ENCODE peak calls at places on chromosomes 5 and 9, in seven cellular contexts. Y, I, Q, V, H, M and C are unnamed samples.

GRCh38 chr5:135461752-135462151 is 9.6 kb upstream of the TIFAB start:
- DNase-seq in Y (no peak), I (no peak), Q (no peak), V (no peak), H (no peak), M (no peak), C (no peak)

GRCh38 chr5:127666043-127666716 is 17.3 kb downstream of the CTXN3 start:
- DNase-seq in Y (no peak), I (no peak), Q (no peak), V (no peak), H (no peak), M (peak; percentile 51), C (no peak)

GRCh38 chr5:81239613-81240012 is 6.5 kb downstream of the CKMT2 start:
- DNase-seq in Y (no peak), I (no peak), Q (no peak), V (no peak), H (no peak), M (peak; percentile 21), C (no peak)

GRCh38 chr5:67338416-67338815 is 141.8 kb upstream of the CD180 start:
- DNase-seq in Y (no peak), I (no peak), Q (no peak), V (no peak), H (no peak), M (peak; percentile 28), C (no peak)

GRCh38 chr5:66959668-66960067 is 236.9 kb downstream of the CD180 start:
- DNase-seq in Y (no peak), I (no peak), Q (no peak), V (peak; percentile 5), H (no peak), M (peak; percentile 44), C (no peak)

GRCh38 chr5:9288234-9288633 is 257.6 kb downstream of the SEMA5A start:
- DNase-seq in Y (no peak), I (peak; percentile 5), Q (no peak), V (no peak), H (peak; percentile 76), M (no peak), C (no peak)

GRCh38 chr9:132769895-132770774 is 99.9 kb downstream of the GTF3C4 start:
- DNase-seq in Y (peak; percentile 53), I (peak; percentile 94), Q (peak; percentile 75), V (peak; percentile 35), H (peak; percentile 90), M (peak; percentile 72), C (peak; percentile 82)

GRCh38 chr9:88303785-88304495 is 84.3 kb upstream of the SPIN1 start:
- DNase-seq in Y (no peak), I (no peak), Q (no peak), V (peak; percentile 33), H (no peak), M (peak; percentile 33), C (no peak)

GRCh38 chr9:97067490-97067889 is 28.5 kb upstream of the CTSV start:
- DNase-seq in Y (no peak), I (no peak), Q (no peak), V (no peak), H (no peak), M (no peak), C (no peak)

GRCh38 chr9:86407022-86407421 is 52.8 kb upstream of the TUT7 start:
- DNase-seq in Y (no peak), I (no peak), Q (peak; percentile 94), V (peak; percentile 49), H (peak; percentile 61), M (peak; percentile 79), C (no peak)
- H3K4me3 ChIP-seq in Y (no peak overlapping the region), I (no peak overlapping the region), Q (no peak overlapping the region), V (no peak overlapping the region), H (no peak overlapping the region), M (no peak overlapping the region), C (no peak overlapping the region)

GRCh38 chr5:37704406-37704805 is 135.4 kb downstream of the GDNF start:
- DNase-seq in Y (no peak), I (no peak), Q (no peak), V (no peak), H (no peak), M (no peak), C (no peak)

GRCh38 chr5:37703841-37704241 is 136.0 kb downstream of the GDNF start:
- DNase-seq in Y (no peak), I (no peak), Q (no peak), V (no peak), H (no peak), M (no peak), C (no peak)

GRCh38 chr5:37710965-37711364 is 128.9 kb downstream of the GDNF start:
- DNase-seq in Y (no peak), I (no peak), Q (no peak), V (no peak), H (no peak), M (no peak), C (peak; percentile 10)

GRCh38 chr5:37712750-37713149 is 127.1 kb downstream of the GDNF start:
- DNase-seq in Y (no peak), I (no peak), Q (no peak), V (no peak), H (no peak), M (no peak), C (no peak)

DNA sequence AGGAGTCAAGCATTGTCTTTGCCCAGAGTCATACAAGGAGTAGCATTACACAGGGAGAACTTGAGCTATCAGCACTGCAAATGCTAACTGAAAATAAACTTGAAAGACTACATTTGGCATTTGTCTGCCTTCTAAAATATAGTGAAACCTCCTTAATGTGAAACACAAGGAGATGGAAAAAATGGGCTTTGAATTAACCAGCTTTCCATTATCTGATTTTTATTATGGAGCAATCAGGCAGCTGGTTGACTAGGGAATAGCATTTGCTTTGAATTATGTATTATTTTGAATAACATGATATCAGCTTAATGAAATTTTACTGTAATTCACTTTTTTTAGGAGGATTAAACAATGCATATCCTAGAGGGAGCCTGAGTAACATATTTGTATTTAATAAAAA is 130.8 kb downstream of the GDNF start:
- DNase-seq in Y (no peak), I (no peak), Q (no peak), V (no peak), H (no peak), M (no peak), C (no peak)
- H3K4me3 ChIP-seq in Y (no peak overlapping the region), I (no peak overlapping the region), Q (no peak overlapping the region), V (no peak overlapping the region), H (no peak overlapping the region), M (no peak overlapping the region), C (no peak overlapping the region)

GRCh38 chr9:134544388-134545212 is 97.0 kb upstream of the COL5A1 start:
- DNase-seq in Y (no peak), I (peak; percentile 83), Q (no peak), V (peak; percentile 67), H (peak; percentile 91), M (peak; percentile 70), C (no peak)
- H3K4me3 ChIP-seq in Y (no peak overlapping the region), I (no peak overlapping the region), Q (no peak overlapping the region), V (no peak overlapping the region), H (no peak overlapping the region), M (no peak overlapping the region), C (no peak overlapping the region)

GRCh38 chr9:14961372-14962068 is 51.3 kb upstream of the FREM1 start:
- DNase-seq in Y (no peak), I (no peak), Q (peak; percentile 71), V (no peak), H (peak; percentile 69), M (no peak), C (no peak)
- H3K4me3 ChIP-seq in Y (no peak overlapping the region), I (no peak overlapping the region), Q (no peak overlapping the region), V (no peak overlapping the region), H (no peak overlapping the region), M (no peak overlapping the region), C (no peak overlapping the region)

DNA sequence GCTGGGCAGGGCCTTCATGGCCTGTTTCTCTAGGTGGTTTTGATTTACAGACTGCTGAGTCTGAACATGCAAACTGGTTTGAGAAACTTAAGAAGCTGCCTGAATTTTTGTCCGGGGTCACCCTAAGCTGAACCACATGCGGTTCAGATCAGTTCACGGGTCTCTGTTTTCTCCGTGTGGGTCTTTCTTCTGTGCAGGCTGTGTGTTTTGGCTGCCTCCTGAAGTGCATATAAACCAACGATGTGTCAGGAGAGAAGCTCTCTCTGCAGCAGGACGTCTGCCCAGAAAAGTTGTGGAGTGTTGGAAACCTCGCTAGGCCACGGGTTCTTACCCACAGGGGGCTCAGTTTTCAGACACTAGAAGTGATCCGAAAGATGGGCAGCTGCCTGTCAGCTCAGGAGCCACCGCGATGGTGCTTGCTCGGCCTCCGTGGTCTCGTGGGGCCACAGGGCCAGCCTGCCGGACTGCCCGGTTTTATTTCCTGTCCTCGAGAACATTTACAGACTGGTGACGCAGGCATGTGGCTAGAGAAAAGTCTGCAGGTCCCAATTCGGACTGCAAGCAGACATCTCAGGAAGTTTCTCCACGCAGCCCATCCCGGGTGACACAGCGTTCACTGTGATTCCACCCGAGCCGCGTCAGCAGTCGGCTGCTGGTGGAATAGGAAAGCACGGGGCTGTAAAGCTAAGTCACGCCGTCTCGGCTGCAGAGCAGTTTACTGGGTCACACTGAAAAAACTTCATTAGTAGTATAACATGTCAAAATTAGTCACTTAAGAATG is 364.1 kb downstream of the IRX2 start:
- DNase-seq in Y (no peak), I (no peak), Q (no peak), V (peak; percentile 5), H (peak; percentile 12), M (no peak), C (no peak)
- H3K4me3 ChIP-seq in Y (no peak overlapping the region), I (no peak overlapping the region), Q (no peak overlapping the region), V (no peak overlapping the region), H (no peak overlapping the region), M (no peak overlapping the region), C (no peak overlapping the region)

GRCh38 chr9:129176786-129177442 is 1.1 kb downstream of the IER5L start:
- DNase-seq in Y (no peak), I (peak; percentile 80), Q (peak; percentile 48), V (peak; percentile 20), H (peak; percentile 82), M (peak; percentile 80), C (peak; percentile 49)
- H3K4me3 ChIP-seq in Y (peak overlapping the region; percentile 86), I (peak overlapping the region; percentile 71), Q (peak overlapping the region; percentile 23), V (peak overlapping the region; percentile 94), H (peak overlapping the region; percentile 90), M (peak overlapping the region; percentile 92), C (peak overlapping the region; percentile 17)

GRCh38 chr9:33921967-33922895 is 105.3 kb downstream of the UBE2R2 start:
- DNase-seq in Y (no peak), I (peak; percentile 80), Q (no peak), V (peak; percentile 28), H (peak; percentile 88), M (peak; percentile 51), C (peak; percentile 69)
- H3K4me3 ChIP-seq in Y (no peak overlapping the region), I (no peak overlapping the region), Q (no peak overlapping the region), V (no peak overlapping the region), H (no peak overlapping the region), M (no peak overlapping the region), C (no peak overlapping the region)

GRCh38 chr5:170634236-170634990 is 130.6 kb downstream of the KCNIP1 start:
- DNase-seq in Y (no peak), I (no peak), Q (no peak), V (no peak), H (peak; percentile 48), M (no peak), C (no peak)

GRCh38 chr5:170633235-170634041 is 129.6 kb downstream of the KCNIP1 start:
- DNase-seq in Y (no peak), I (peak; percentile 97), Q (peak; percentile 76), V (peak; percentile 71), H (peak; percentile 86), M (peak; percentile 90), C (peak; percentile 27)

GRCh38 chr5:170631471-170632195 is 127.8 kb downstream of the KCNIP1 start:
- DNase-seq in Y (no peak), I (peak; percentile 86), Q (peak; percentile 28), V (no peak), H (peak; percentile 85), M (no peak), C (no peak)

GRCh38 chr5:170632266-170632984 is 128.6 kb downstream of the KCNIP1 start:
- DNase-seq in Y (no peak), I (peak; percentile 80), Q (no peak), V (no peak), H (peak; percentile 87), M (no peak), C (no peak)

GRCh38 chr5:170632985-170633234 is 129.1 kb downstream of the KCNIP1 start:
- DNase-seq in Y (peak; percentile 34), I (peak; percentile 97), Q (no peak), V (no peak), H (peak; percentile 95), M (no peak), C (peak; percentile 63)
- H3K4me3 ChIP-seq in Y (peak overlapping the region; percentile 37), I (peak overlapping the region; percentile 31), Q (no peak overlapping the region), V (peak overlapping the region; percentile 13), H (peak overlapping the region; percentile 94), M (peak overlapping the region; percentile 43), C (no peak overlapping the region)